ENCODE peak calls at places on chromosome 5, in nine cellular contexts. One of them, this sample, is unnamed.
A peak's percentile ranks its signal among the peaks of the same experiment; 100 is the strongest.

GRCh38 chr5:81350507-81350906 is 43.4 kb downstream of the ACOT12 start:
- DNase-seq in NCI-H345: no peak
- DNase-seq in PC-9: no peak
- DNase-seq in RPMI7951: no peak
- DNase-seq in HFF-Myc: no peak
- DNase-seq in stimulated activated CD4-positive, alpha-beta T cell treated with anti-CD3 and anti-CD28 coated beads, TNF-alpha, amount 100 ng/mL, for 48 hours: no peak
- DNase-seq in A172: no peak
- DNase-seq in amygdala: no peak
- DNase-seq in uterus: no peak
- DNase-seq in this sample: no peak

GRCh38 chr5:140261403-140262171 is 41.3 kb downstream of the PFDN1 start:
- DNase-seq in NCI-H345: peak; percentile 4
- DNase-seq in PC-9: peak; percentile 95
- DNase-seq in RPMI7951: peak; percentile 84
- DNase-seq in HFF-Myc: peak; percentile 62
- DNase-seq in stimulated activated CD4-positive, alpha-beta T cell treated with anti-CD3 and anti-CD28 coated beads, TNF-alpha, amount 100 ng/mL, for 48 hours: no peak
- DNase-seq in A172: peak; percentile 94
- DNase-seq in amygdala: peak; percentile 44
- DNase-seq in uterus: peak; percentile 87
- DNase-seq in this sample: peak; percentile 86

GRCh38 chr5:138979684-138980275 is 104.6 kb upstream of the LRRTM2 start:
- DNase-seq in NCI-H345: no peak
- DNase-seq in PC-9: no peak
- DNase-seq in RPMI7951: no peak
- DNase-seq in HFF-Myc: no peak
- DNase-seq in stimulated activated CD4-positive, alpha-beta T cell treated with anti-CD3 and anti-CD28 coated beads, TNF-alpha, amount 100 ng/mL, for 48 hours: no peak
- DNase-seq in A172: no peak
- DNase-seq in amygdala: no peak
- DNase-seq in uterus: no peak
- DNase-seq in this sample: no peak

GRCh38 chr5:132667761-132668705 is 5.8 kb upstream of the IL4 start:
- DNase-seq in NCI-H345: no peak
- DNase-seq in PC-9: no peak
- DNase-seq in RPMI7951: no peak
- DNase-seq in HFF-Myc: no peak
- DNase-seq in stimulated activated CD4-positive, alpha-beta T cell treated with anti-CD3 and anti-CD28 coated beads, TNF-alpha, amount 100 ng/mL, for 48 hours: no peak
- DNase-seq in A172: no peak
- DNase-seq in amygdala: no peak
- DNase-seq in uterus: no peak
- DNase-seq in this sample: no peak

GRCh38 chr5:102758576-102758975 is 3.5 kb downstream of the PAM start:
- DNase-seq in NCI-H345: no peak
- DNase-seq in PC-9: no peak
- DNase-seq in RPMI7951: no peak
- DNase-seq in HFF-Myc: no peak
- DNase-seq in stimulated activated CD4-positive, alpha-beta T cell treated with anti-CD3 and anti-CD28 coated beads, TNF-alpha, amount 100 ng/mL, for 48 hours: no peak
- DNase-seq in A172: no peak
- DNase-seq in amygdala: no peak
- DNase-seq in uterus: no peak
- DNase-seq in this sample: no peak

GRCh38 chr5:167939686-167940085 is 351.8 kb upstream of the WWC1 start:
- DNase-seq in NCI-H345: no peak
- DNase-seq in PC-9: no peak
- DNase-seq in RPMI7951: peak; percentile 80
- DNase-seq in HFF-Myc: no peak
- DNase-seq in stimulated activated CD4-positive, alpha-beta T cell treated with anti-CD3 and anti-CD28 coated beads, TNF-alpha, amount 100 ng/mL, for 48 hours: no peak
- DNase-seq in A172: peak; percentile 47
- DNase-seq in amygdala: no peak
- DNase-seq in uterus: no peak
- DNase-seq in this sample: no peak

GRCh38 chr5:133214153-133214820 is 162.5 kb downstream of the HSPA4 start:
- DNase-seq in NCI-H345: no peak
- DNase-seq in PC-9: peak; percentile 41
- DNase-seq in RPMI7951: no peak
- DNase-seq in HFF-Myc: no peak
- DNase-seq in stimulated activated CD4-positive, alpha-beta T cell treated with anti-CD3 and anti-CD28 coated beads, TNF-alpha, amount 100 ng/mL, for 48 hours: no peak
- DNase-seq in A172: no peak
- DNase-seq in amygdala: no peak
- DNase-seq in uterus: no peak
- DNase-seq in this sample: no peak

GRCh38 chr5:109350537-109351270 is 59.1 kb downstream of the PJA2 start:
- DNase-seq in NCI-H345: no peak
- DNase-seq in PC-9: no peak
- DNase-seq in RPMI7951: no peak
- DNase-seq in HFF-Myc: no peak
- DNase-seq in stimulated activated CD4-positive, alpha-beta T cell treated with anti-CD3 and anti-CD28 coated beads, TNF-alpha, amount 100 ng/mL, for 48 hours: no peak
- DNase-seq in A172: no peak
- DNase-seq in amygdala: no peak
- DNase-seq in uterus: no peak
- DNase-seq in this sample: no peak

GRCh38 chr5:36839479-36839878 is 37.1 kb upstream of the NIPBL start:
- DNase-seq in NCI-H345: no peak
- DNase-seq in PC-9: no peak
- DNase-seq in RPMI7951: no peak
- DNase-seq in HFF-Myc: no peak
- DNase-seq in stimulated activated CD4-positive, alpha-beta T cell treated with anti-CD3 and anti-CD28 coated beads, TNF-alpha, amount 100 ng/mL, for 48 hours: no peak
- DNase-seq in A172: no peak
- DNase-seq in amygdala: no peak
- DNase-seq in uterus: no peak
- DNase-seq in this sample: no peak

GRCh38 chr5:138954257-138955012 is 79.3 kb upstream of the LRRTM2 start:
- DNase-seq in NCI-H345: peak; percentile 72
- DNase-seq in PC-9: no peak
- DNase-seq in RPMI7951: no peak
- DNase-seq in HFF-Myc: no peak
- DNase-seq in stimulated activated CD4-positive, alpha-beta T cell treated with anti-CD3 and anti-CD28 coated beads, TNF-alpha, amount 100 ng/mL, for 48 hours: no peak
- DNase-seq in A172: no peak
- DNase-seq in amygdala: no peak
- DNase-seq in uterus: no peak
- DNase-seq in this sample: peak; percentile 39

GRCh38 chr5:58849995-58850667 is 267.3 kb downstream of the RAB3C start:
- DNase-seq in NCI-H345: peak; percentile 23
- DNase-seq in PC-9: peak; percentile 82
- DNase-seq in RPMI7951: peak; percentile 24
- DNase-seq in HFF-Myc: peak; percentile 11
- DNase-seq in stimulated activated CD4-positive, alpha-beta T cell treated with anti-CD3 and anti-CD28 coated beads, TNF-alpha, amount 100 ng/mL, for 48 hours: no peak
- DNase-seq in A172: peak; percentile 40
- DNase-seq in amygdala: no peak
- DNase-seq in uterus: no peak
- DNase-seq in this sample: peak; percentile 48

GRCh38 chr5:55231476-55232193 is 1.8 kb downstream of the CCNO start:
- DNase-seq in NCI-H345: no peak
- DNase-seq in PC-9: peak; percentile 37
- DNase-seq in RPMI7951: no peak
- DNase-seq in HFF-Myc: no peak
- DNase-seq in stimulated activated CD4-positive, alpha-beta T cell treated with anti-CD3 and anti-CD28 coated beads, TNF-alpha, amount 100 ng/mL, for 48 hours: no peak
- DNase-seq in A172: no peak
- DNase-seq in amygdala: no peak
- DNase-seq in uterus: no peak
- DNase-seq in this sample: no peak

GRCh38 chr5:149372932-149373331 is 6.2 kb downstream of the IL17B start:
- DNase-seq in NCI-H345: no peak
- DNase-seq in PC-9: no peak
- DNase-seq in RPMI7951: no peak
- DNase-seq in HFF-Myc: no peak
- DNase-seq in stimulated activated CD4-positive, alpha-beta T cell treated with anti-CD3 and anti-CD28 coated beads, TNF-alpha, amount 100 ng/mL, for 48 hours: no peak
- DNase-seq in A172: no peak
- DNase-seq in amygdala: no peak
- DNase-seq in uterus: no peak
- DNase-seq in this sample: no peak

GRCh38 chr5:154967419-154968024 is 26.6 kb downstream of the MRPL22 start:
- DNase-seq in NCI-H345: no peak
- DNase-seq in PC-9: no peak
- DNase-seq in RPMI7951: no peak
- DNase-seq in HFF-Myc: no peak
- DNase-seq in stimulated activated CD4-positive, alpha-beta T cell treated with anti-CD3 and anti-CD28 coated beads, TNF-alpha, amount 100 ng/mL, for 48 hours: no peak
- DNase-seq in A172: peak; percentile 22
- DNase-seq in amygdala: no peak
- DNase-seq in uterus: no peak
- DNase-seq in this sample: no peak

GRCh38 chr5:56984445-56984844 is 32.5 kb upstream of the MIER3 start:
- DNase-seq in NCI-H345: no peak
- DNase-seq in PC-9: no peak
- DNase-seq in RPMI7951: peak; percentile 11
- DNase-seq in HFF-Myc: no peak
- DNase-seq in stimulated activated CD4-positive, alpha-beta T cell treated with anti-CD3 and anti-CD28 coated beads, TNF-alpha, amount 100 ng/mL, for 48 hours: no peak
- DNase-seq in A172: no peak
- DNase-seq in amygdala: no peak
- DNase-seq in uterus: no peak
- DNase-seq in this sample: no peak

GRCh38 chr5:38576442-38576841 is 20.0 kb upstream of the LIFR start:
- DNase-seq in NCI-H345: peak; percentile 66
- DNase-seq in PC-9: no peak
- DNase-seq in RPMI7951: no peak
- DNase-seq in HFF-Myc: no peak
- DNase-seq in stimulated activated CD4-positive, alpha-beta T cell treated with anti-CD3 and anti-CD28 coated beads, TNF-alpha, amount 100 ng/mL, for 48 hours: no peak
- DNase-seq in A172: no peak
- DNase-seq in amygdala: no peak
- DNase-seq in uterus: no peak
- DNase-seq in this sample: no peak

GRCh38 chr5:55868846-55869245 is 17.7 kb downstream of the IL31RA start:
- DNase-seq in NCI-H345: no peak
- DNase-seq in PC-9: peak; percentile 87
- DNase-seq in RPMI7951: peak; percentile 95
- DNase-seq in HFF-Myc: peak; percentile 93
- DNase-seq in stimulated activated CD4-positive, alpha-beta T cell treated with anti-CD3 and anti-CD28 coated beads, TNF-alpha, amount 100 ng/mL, for 48 hours: peak; percentile 33
- DNase-seq in A172: peak; percentile 99
- DNase-seq in amygdala: no peak
- DNase-seq in uterus: no peak
- DNase-seq in this sample: no peak

GRCh38 chr5:28862137-28862859 is 1823.9 kb upstream of the CDH9 start:
- DNase-seq in NCI-H345: peak; percentile 84
- DNase-seq in PC-9: no peak
- DNase-seq in RPMI7951: no peak
- DNase-seq in HFF-Myc: no peak
- DNase-seq in stimulated activated CD4-positive, alpha-beta T cell treated with anti-CD3 and anti-CD28 coated beads, TNF-alpha, amount 100 ng/mL, for 48 hours: no peak
- DNase-seq in A172: no peak
- DNase-seq in amygdala: no peak
- DNase-seq in uterus: no peak
- DNase-seq in this sample: no peak

GRCh38 chr5:3359642-3360041 is 236.0 kb upstream of the IRX1 start:
- DNase-seq in NCI-H345: no peak
- DNase-seq in PC-9: no peak
- DNase-seq in RPMI7951: no peak
- DNase-seq in HFF-Myc: no peak
- DNase-seq in stimulated activated CD4-positive, alpha-beta T cell treated with anti-CD3 and anti-CD28 coated beads, TNF-alpha, amount 100 ng/mL, for 48 hours: no peak
- DNase-seq in A172: no peak
- DNase-seq in amygdala: no peak
- DNase-seq in uterus: no peak
- DNase-seq in this sample: peak; percentile 10

GRCh38 chr5:38557309-38557710 is 864 bp upstream of the LIFR start:
- DNase-seq in NCI-H345: peak; percentile 78
- DNase-seq in PC-9: no peak
- DNase-seq in RPMI7951: no peak
- DNase-seq in HFF-Myc: peak; percentile 5
- DNase-seq in stimulated activated CD4-positive, alpha-beta T cell treated with anti-CD3 and anti-CD28 coated beads, TNF-alpha, amount 100 ng/mL, for 48 hours: no peak
- DNase-seq in A172: no peak
- DNase-seq in amygdala: no peak
- DNase-seq in uterus: peak; percentile 67
- DNase-seq in this sample: no peak

GRCh38 chr5:92513067-92513466 is 1068.0 kb downstream of the NR2F1-AS1 start:
- DNase-seq in NCI-H345: no peak
- DNase-seq in PC-9: peak; percentile 40
- DNase-seq in RPMI7951: no peak
- DNase-seq in HFF-Myc: no peak
- DNase-seq in stimulated activated CD4-positive, alpha-beta T cell treated with anti-CD3 and anti-CD28 coated beads, TNF-alpha, amount 100 ng/mL, for 48 hours: no peak
- DNase-seq in A172: no peak
- DNase-seq in amygdala: no peak
- DNase-seq in uterus: no peak
- DNase-seq in this sample: no peak

GRCh38 chr5:4905674-4906528 is 234.2 kb upstream of the ADAMTS16 start:
- DNase-seq in NCI-H345: no peak
- DNase-seq in PC-9: no peak
- DNase-seq in RPMI7951: peak; percentile 87
- DNase-seq in HFF-Myc: no peak
- DNase-seq in stimulated activated CD4-positive, alpha-beta T cell treated with anti-CD3 and anti-CD28 coated beads, TNF-alpha, amount 100 ng/mL, for 48 hours: no peak
- DNase-seq in A172: peak; percentile 5
- DNase-seq in amygdala: no peak
- DNase-seq in uterus: peak; percentile 54
- DNase-seq in this sample: no peak

GRCh38 chr5:139406960-139407359 is 3.1 kb upstream of the SPATA24 start:
- DNase-seq in NCI-H345: no peak
- DNase-seq in PC-9: no peak
- DNase-seq in RPMI7951: no peak
- DNase-seq in HFF-Myc: no peak
- DNase-seq in stimulated activated CD4-positive, alpha-beta T cell treated with anti-CD3 and anti-CD28 coated beads, TNF-alpha, amount 100 ng/mL, for 48 hours: no peak
- DNase-seq in A172: no peak
- DNase-seq in amygdala: no peak
- DNase-seq in uterus: no peak
- DNase-seq in this sample: no peak

GRCh38 chr5:115898656-115899055 is 56.9 kb downstream of the AP3S1 start:
- DNase-seq in NCI-H345: no peak
- DNase-seq in PC-9: no peak
- DNase-seq in RPMI7951: peak; percentile 8
- DNase-seq in HFF-Myc: no peak
- DNase-seq in stimulated activated CD4-positive, alpha-beta T cell treated with anti-CD3 and anti-CD28 coated beads, TNF-alpha, amount 100 ng/mL, for 48 hours: no peak
- DNase-seq in A172: peak; percentile 65
- DNase-seq in amygdala: no peak
- DNase-seq in uterus: no peak
- DNase-seq in this sample: no peak

GRCh38 chr5:55773057-55773456 is 35.2 kb downstream of the DDX4 start:
- DNase-seq in NCI-H345: peak; percentile 13
- DNase-seq in PC-9: no peak
- DNase-seq in RPMI7951: peak; percentile 35
- DNase-seq in HFF-Myc: no peak
- DNase-seq in stimulated activated CD4-positive, alpha-beta T cell treated with anti-CD3 and anti-CD28 coated beads, TNF-alpha, amount 100 ng/mL, for 48 hours: no peak
- DNase-seq in A172: no peak
- DNase-seq in amygdala: peak; percentile 37
- DNase-seq in uterus: no peak
- DNase-seq in this sample: no peak

GRCh38 chr5:98424681-98425454 is 348.6 kb upstream of the RGMB start:
- DNase-seq in NCI-H345: no peak
- DNase-seq in PC-9: no peak
- DNase-seq in RPMI7951: peak; percentile 36
- DNase-seq in HFF-Myc: peak; percentile 87
- DNase-seq in stimulated activated CD4-positive, alpha-beta T cell treated with anti-CD3 and anti-CD28 coated beads, TNF-alpha, amount 100 ng/mL, for 48 hours: no peak
- DNase-seq in A172: no peak
- DNase-seq in amygdala: no peak
- DNase-seq in uterus: no peak
- DNase-seq in this sample: no peak

GRCh38 chr5:176810687-176811501 is 535 bp downstream of the UNC5A start:
- DNase-seq in NCI-H345: peak; percentile 43
- DNase-seq in PC-9: no peak
- DNase-seq in RPMI7951: no peak
- DNase-seq in HFF-Myc: no peak
- DNase-seq in stimulated activated CD4-positive, alpha-beta T cell treated with anti-CD3 and anti-CD28 coated beads, TNF-alpha, amount 100 ng/mL, for 48 hours: no peak
- DNase-seq in A172: no peak
- DNase-seq in amygdala: no peak
- DNase-seq in uterus: no peak
- DNase-seq in this sample: no peak

GRCh38 chr5:20157089-20157488 is 169.1 kb upstream of the CDH18 start:
- DNase-seq in NCI-H345: no peak
- DNase-seq in PC-9: no peak
- DNase-seq in RPMI7951: no peak
- DNase-seq in HFF-Myc: no peak
- DNase-seq in stimulated activated CD4-positive, alpha-beta T cell treated with anti-CD3 and anti-CD28 coated beads, TNF-alpha, amount 100 ng/mL, for 48 hours: no peak
- DNase-seq in A172: no peak
- DNase-seq in amygdala: no peak
- DNase-seq in uterus: no peak
- DNase-seq in this sample: no peak

This sample was measured in ureter.